ENCODE peak calls at places on chromosome 18, in nine cellular contexts. T is upper lobe of right lung; U is lung; S is CD4-positive, CD25-positive, alpha-beta regulatory T cell; R is kidney; I is fibroblast of lung; H is neural progenitor cell; Z is testis; X is astrocyte. K is an unnamed sample. For H3K4me1, the result is how much of the 10 kb centered on the place peaks cover.

GRCh38 chr18:63342206-63342605 is 22.6 kb upstream of the BCL2 start:
- DNase-seq in T (no peak), U (no peak), S (no peak), R (no peak), I (peak), H (peak), Z (peak), X (no peak), K (peak)

GRCh38 chr18:63298393-63299015 is 21.1 kb downstream of the BCL2 start:
- DNase-seq in T (no peak), U (no peak), S (no peak), R (no peak), I (peak), H (no peak), Z (no peak), X (peak), K (no peak)

GRCh38 chr18:25950321-25950720 is 140.1 kb downstream of the SS18 start:
- DNase-seq in T (no peak), U (no peak), S (no peak), R (no peak), I (no peak), H (no peak), Z (no peak), X (no peak), K (no peak)

GRCh38 chr18:46315187-46315586 is 211.0 kb downstream of the HAUS1 start:
- DNase-seq in T (no peak), U (no peak), S (no peak), R (no peak), I (no peak), H (no peak), Z (no peak), X (no peak), K (no peak)

GRCh38 chr18:13521418-13521817 is 204.9 kb downstream of the FAM210A start:
- DNase-seq in T (no peak), U (no peak), S (no peak), R (no peak), I (no peak), H (no peak), Z (no peak), X (no peak), K (no peak)

GRCh38 chr18:49907346-49907929 is 94.1 kb upstream of the ACAA2 start:
- DNase-seq in T (no peak), U (no peak), S (no peak), R (no peak), I (peak), H (no peak), Z (no peak), X (peak), K (no peak)

GRCh38 chr18:78765142-78765541 is 214.5 kb upstream of the SALL3 start:
- DNase-seq in T (peak), U (no peak), S (no peak), R (no peak), I (no peak), H (no peak), Z (no peak), X (no peak), K (no peak)

GRCh38 chr18:34695300-34695699 is 14.8 kb upstream of the DTNA start:
- DNase-seq in T (no peak), U (no peak), S (no peak), R (no peak), I (no peak), H (no peak), Z (no peak), X (no peak), K (no peak)

GRCh38 chr18:50559750-50560680 is at the start of gene MAPK4:
- DNase-seq in T (peak), U (no peak), S (no peak), R (peak), I (peak), H (peak), Z (peak), X (peak), K (no peak)

GRCh38 chr18:50749945-50750344 is 69.9 kb downstream of the MRO start:
- DNase-seq in T (no peak), U (no peak), S (no peak), R (no peak), I (no peak), H (no peak), Z (no peak), X (no peak), K (no peak)

GRCh38 chr18:21330122-21330701 is 88.2 kb downstream of the GREB1L start:
- DNase-seq in T (no peak), U (no peak), S (no peak), R (no peak), I (peak), H (peak), Z (peak), X (peak), K (no peak)

GRCh38 chr18:21389903-21390302 is 147.9 kb downstream of the GREB1L start:
- DNase-seq in T (no peak), U (no peak), S (no peak), R (no peak), I (no peak), H (no peak), Z (no peak), X (no peak), K (no peak)

GRCh38 chr18:36451454-36452251 is 154.1 kb downstream of the FHOD3 start:
- DNase-seq in T (no peak), U (no peak), S (no peak), R (no peak), I (peak), H (no peak), Z (no peak), X (no peak), K (no peak)

GRCh38 chr18:10131036-10131774 is 217.4 kb downstream of the VAPA start:
- DNase-seq in T (no peak), U (no peak), S (no peak), R (no peak), I (no peak), H (peak), Z (no peak), X (no peak), K (no peak)

GRCh38 chr18:70085641-70086040 is 119.8 kb downstream of the RTTN start:
- DNase-seq in T (no peak), U (no peak), S (no peak), R (no peak), I (no peak), H (no peak), Z (no peak), X (no peak), K (no peak)

GRCh38 chr18:74598350-74599001 is 806 bp downstream of the ZNF407 start:
- DNase-seq in T (peak), U (peak), S (peak), R (peak), I (peak), H (peak), Z (peak), X (peak), K (peak)

GRCh38 chr18:26804474-26804873 is 61.0 kb downstream of the AQP4 start:
- DNase-seq in T (no peak), U (no peak), S (no peak), R (no peak), I (no peak), H (peak), Z (peak), X (no peak), K (no peak)

GRCh38 chr18:28136071-28136470 is 40.9 kb downstream of the CDH2 start:
- DNase-seq in T (no peak), U (no peak), S (no peak), R (no peak), I (peak), H (no peak), Z (no peak), X (peak), K (no peak)

GRCh38 chr18:2883137-2883671 is 36.4 kb downstream of the EMILIN2 start:
- DNase-seq in T (no peak), U (peak), S (no peak), R (no peak), I (no peak), H (no peak), Z (no peak), X (no peak), K (no peak)

GRCh38 chr18:12010187-12010802 is 29.0 kb downstream of the IMPA2 start:
- DNase-seq in T (peak), U (no peak), S (no peak), R (peak), I (no peak), H (no peak), Z (no peak), X (no peak), K (no peak)

GRCh38 chr18:55779711-55780590 is 192.0 kb upstream of the TCF4 start:
- DNase-seq in T (peak), U (no peak), S (no peak), R (peak), I (peak), H (peak), Z (peak), X (no peak), K (peak)

GRCh38 chr18:22470511-22471181 is 52.9 kb upstream of the CTAGE1 start:
- DNase-seq in T (no peak), U (no peak), S (no peak), R (no peak), I (peak), H (no peak), Z (no peak), X (peak), K (peak)

GRCh38 chr18:55337908-55338521 is 250.0 kb downstream of the TCF4 start:
- DNase-seq in T (peak), U (peak), S (no peak), R (no peak), I (peak), H (no peak), Z (no peak), X (peak), K (no peak)

GRCh38 chr18:3294435-3295080 is 32.6 kb downstream of the MYL12B start:
- DNase-seq in T (no peak), U (no peak), S (no peak), R (no peak), I (peak), H (no peak), Z (no peak), X (peak), K (no peak)

GRCh38 chr18:46953195-46953594 is 35.8 kb downstream of the KATNAL2 start:
- DNase-seq in T (no peak), U (no peak), S (no peak), R (no peak), I (no peak), H (no peak), Z (no peak), X (no peak), K (no peak)

GRCh38 chr18:3402962-3403585 is 46.9 kb upstream of the TGIF1 start:
- DNase-seq in T (no peak), U (no peak), S (no peak), R (no peak), I (peak), H (no peak), Z (no peak), X (peak), K (no peak)

GRCh38 chr18:34083910-34084309 is 140.8 kb downstream of the NOL4 start:
- DNase-seq in T (no peak), U (no peak), S (no peak), R (peak), I (no peak), H (no peak), Z (no peak), X (no peak), K (no peak)

GRCh38 chr18:77647472-77647871 is 397.8 kb downstream of the GALR1 start:
- DNase-seq in T (no peak), U (no peak), S (no peak), R (no peak), I (no peak), H (no peak), Z (no peak), X (no peak), K (no peak)

GRCh38 chr18:21662591-21662990 is 42.0 kb downstream of the ABHD3 start:
- DNase-seq in T (no peak), U (no peak), S (no peak), R (no peak), I (no peak), H (no peak), Z (no peak), X (no peak), K (no peak)

GRCh38 chr18:63290456-63291200 is 28.9 kb downstream of the BCL2 start:
- DNase-seq in T (no peak), U (no peak), S (no peak), R (no peak), I (no peak), H (peak), Z (peak), X (no peak), K (no peak)

GRCh38 chr18:58098706-58099105 is 54.7 kb downstream of the NEDD4L start:
- DNase-seq in T (no peak), U (no peak), S (no peak), R (no peak), I (no peak), H (no peak), Z (no peak), X (no peak), K (no peak)
- H3K4me1 ChIP-seq in T (under half), U (under half), S (under half), R (under half), I (under half), H (under half), Z (under half), X (under half), K (under half)

DNA sequence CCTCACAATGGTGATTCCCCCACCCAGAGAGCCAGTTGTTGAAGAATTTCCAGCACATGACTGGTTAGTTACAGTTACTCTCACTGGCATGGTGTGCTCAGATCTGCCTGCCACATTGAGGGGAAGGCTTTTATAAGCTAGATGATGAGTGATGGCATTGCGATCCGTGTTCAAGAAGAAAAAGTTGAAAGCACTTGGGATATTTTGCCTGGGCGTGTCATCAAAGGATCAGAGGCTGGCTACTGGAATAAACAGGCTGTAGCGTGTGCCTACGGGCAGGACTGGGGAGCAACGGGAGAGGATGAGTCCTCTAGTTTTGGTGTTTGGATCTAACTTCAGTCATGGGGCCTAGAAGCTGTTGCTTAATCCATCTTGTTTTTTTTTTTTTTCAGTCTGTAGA is 175.0 kb downstream of the SETBP1 start:
- DNase-seq in T (no peak), U (no peak), S (no peak), R (no peak), I (no peak), H (no peak), Z (no peak), X (no peak), K (no peak)
- H3K4me1 ChIP-seq in T (under half), U (under half), S (under half), R (under half), I (under half), H (under half), Z (under half), X (under half), K (under half)

GRCh38 chr18:48780151-48781001 is 170.4 kb downstream of the SMAD7 start:
- DNase-seq in T (no peak), U (no peak), S (no peak), R (peak), I (peak), H (no peak), Z (no peak), X (peak), K (no peak)
- H3K4me1 ChIP-seq in T (half or more), U (under half), S (under half), R (under half), I (under half), H (under half), Z (half or more), X (under half), K (under half)

DNA sequence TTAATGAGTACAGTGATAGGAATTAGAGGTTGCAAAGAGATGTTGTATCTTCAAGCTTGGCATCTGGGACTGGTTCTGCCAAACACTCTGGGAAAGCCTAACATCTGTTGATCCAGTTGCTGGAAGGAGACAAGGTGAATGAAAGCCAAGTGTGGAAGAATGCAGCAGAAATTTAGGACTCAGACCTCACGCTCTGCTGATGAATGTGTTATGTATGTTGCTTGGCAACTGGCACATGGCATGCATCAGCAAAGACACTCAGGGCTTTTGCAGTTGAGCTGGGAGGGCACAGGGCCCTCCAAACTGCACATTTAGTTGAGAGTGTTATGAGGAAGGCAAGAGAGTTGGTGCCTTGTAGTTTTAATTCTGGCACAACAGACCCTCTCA is 105.5 kb downstream of the COLEC12 start:
- DNase-seq in T (no peak), U (no peak), S (no peak), R (no peak), I (peak), H (no peak), Z (no peak), X (peak), K (no peak)
- H3K4me1 ChIP-seq in T (under half), U (under half), S (under half), R (under half), I (under half), H (under half), Z (under half), X (under half), K (under half)